ENCODE peak calls at places on chromosomes 6 and 20, in four cellular contexts. One of them, this sample, is unnamed.

GRCh38 chr20:50694379-50695143 is 3.2 kb upstream of the RIPOR3 start:
- DNase-seq in K562: no peak
- DNase-seq in HepG2: peak
- DNase-seq in H1: no peak
- DNase-seq in this sample: no peak

GRCh38 chr20:51162015-51162414 is 139.1 kb upstream of the KCNG1 start:
- DNase-seq in K562: no peak
- DNase-seq in HepG2: no peak
- DNase-seq in H1: no peak
- DNase-seq in this sample: no peak

GRCh38 chr6:75115501-75115900 is 90.4 kb downstream of the COL12A1 start:
- DNase-seq in K562: no peak
- DNase-seq in HepG2: no peak
- DNase-seq in H1: no peak
- DNase-seq in this sample: no peak

GRCh38 chr6:22250486-22250885 is 46.4 kb downstream of the PRL start:
- DNase-seq in K562: no peak
- DNase-seq in HepG2: no peak
- DNase-seq in H1: peak
- DNase-seq in this sample: no peak

GRCh38 chr6:121479486-121480098 is 44.1 kb downstream of the GJA1 start:
- DNase-seq in K562: no peak
- DNase-seq in HepG2: no peak
- DNase-seq in H1: no peak
- DNase-seq in this sample: no peak

GRCh38 chr6:47919875-47920274 is 138.0 kb downstream of the OPN5 start:
- DNase-seq in K562: no peak
- DNase-seq in HepG2: no peak
- DNase-seq in H1: no peak
- DNase-seq in this sample: no peak

GRCh38 chr6:150024646-150025155 is 631 bp downstream of the RAET1L start:
- DNase-seq in K562: no peak
- DNase-seq in HepG2: no peak
- DNase-seq in H1: no peak
- DNase-seq in this sample: no peak

GRCh38 chr20:58718121-58718563 is 25.5 kb downstream of the NPEPL1 start:
- DNase-seq in K562: no peak
- DNase-seq in HepG2: no peak
- DNase-seq in H1: no peak
- DNase-seq in this sample: no peak

GRCh38 chr6:67877288-67877687 is 757.8 kb upstream of the ADGRB3 start:
- DNase-seq in K562: no peak
- DNase-seq in HepG2: no peak
- DNase-seq in H1: no peak
- DNase-seq in this sample: no peak

GRCh38 chr6:47144306-47144705 is 102.2 kb upstream of the ADGRF1 start:
- DNase-seq in K562: no peak
- DNase-seq in HepG2: no peak
- DNase-seq in H1: no peak
- DNase-seq in this sample: no peak

GRCh38 chr20:1943267-1944002 is 48.2 kb downstream of the SIRPA start:
- DNase-seq in K562: no peak
- DNase-seq in HepG2: peak
- DNase-seq in H1: no peak
- DNase-seq in this sample: no peak

DNA sequence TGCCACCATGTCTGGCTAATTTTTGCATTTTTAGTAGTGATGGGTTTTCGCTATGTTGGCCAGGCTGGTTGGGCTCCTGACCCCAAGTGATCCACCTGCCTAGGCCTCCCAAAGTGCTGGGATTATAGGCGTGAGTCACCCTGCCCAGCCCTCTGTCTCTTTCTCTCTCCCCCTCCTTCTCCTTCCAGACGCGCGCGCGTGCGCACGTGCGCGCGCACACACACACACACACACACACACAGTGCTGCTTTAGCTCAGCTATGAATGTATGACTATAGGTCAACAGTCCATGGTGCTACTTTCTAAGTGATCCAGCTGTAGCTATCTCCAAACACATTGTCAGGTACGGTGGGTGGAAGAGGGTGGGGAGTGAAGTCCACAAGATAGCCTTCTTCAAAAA is 449.5 kb downstream of the PHF3 start:
- DNase-seq in K562: no peak
- DNase-seq in HepG2: no peak
- DNase-seq in H1: no peak
- DNase-seq in this sample: no peak
- TF ChIP-seq CREB1 in K562: no peak
- TF ChIP-seq CREB1 in HepG2: no peak
- TF ChIP-seq CREB1 in H1: no peak
- TF ChIP-seq CREB1 in this sample: no peak

DNA sequence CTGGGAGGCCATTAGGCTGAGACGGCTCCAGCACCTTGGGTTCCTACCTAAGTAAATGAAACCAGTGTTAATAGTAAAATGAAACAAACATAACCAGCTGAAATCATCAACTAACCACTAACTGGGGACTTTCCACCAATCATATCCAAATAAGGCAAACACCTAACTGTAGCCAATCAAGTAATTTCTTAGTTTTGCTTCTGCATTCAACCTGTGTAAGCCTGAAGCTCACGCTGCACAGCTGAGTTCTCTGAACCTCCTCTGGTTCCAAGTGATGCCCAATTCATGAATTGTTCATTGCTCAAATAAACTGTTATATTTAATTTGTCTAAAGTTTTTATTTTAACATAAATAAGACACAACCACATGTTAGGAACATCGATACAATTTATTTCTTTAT is 22.5 kb downstream of the KLHL32 start:
- DNase-seq in K562: no peak
- DNase-seq in HepG2: no peak
- DNase-seq in H1: no peak
- DNase-seq in this sample: peak
- TF ChIP-seq KDM1A in K562: no peak
- TF ChIP-seq KDM1A in HepG2: no peak
- TF ChIP-seq KDM1A in H1: no peak
- TF ChIP-seq KDM1A in this sample: no peak

GRCh38 chr20:48120120-48120519 is 334.8 kb upstream of the SULF2 start:
- DNase-seq in K562: no peak
- DNase-seq in HepG2: no peak
- DNase-seq in H1: no peak
- DNase-seq in this sample: no peak

GRCh38 chr20:48115511-48115910 is 330.2 kb upstream of the SULF2 start:
- DNase-seq in K562: no peak
- DNase-seq in HepG2: no peak
- DNase-seq in H1: no peak
- DNase-seq in this sample: no peak
- TF ChIP-seq CREB1 in K562: no peak
- TF ChIP-seq CREB1 in HepG2: no peak
- TF ChIP-seq CREB1 in H1: no peak
- TF ChIP-seq CREB1 in this sample: no peak

GRCh38 chr6:9155836-9156235 is 720.5 kb upstream of the SLC35B3 start:
- DNase-seq in K562: no peak
- DNase-seq in HepG2: no peak
- DNase-seq in H1: no peak
- DNase-seq in this sample: no peak

GRCh38 chr6:9161731-9162130 is 726.4 kb upstream of the SLC35B3 start:
- DNase-seq in K562: no peak
- DNase-seq in HepG2: no peak
- DNase-seq in H1: no peak
- DNase-seq in this sample: no peak

DNA sequence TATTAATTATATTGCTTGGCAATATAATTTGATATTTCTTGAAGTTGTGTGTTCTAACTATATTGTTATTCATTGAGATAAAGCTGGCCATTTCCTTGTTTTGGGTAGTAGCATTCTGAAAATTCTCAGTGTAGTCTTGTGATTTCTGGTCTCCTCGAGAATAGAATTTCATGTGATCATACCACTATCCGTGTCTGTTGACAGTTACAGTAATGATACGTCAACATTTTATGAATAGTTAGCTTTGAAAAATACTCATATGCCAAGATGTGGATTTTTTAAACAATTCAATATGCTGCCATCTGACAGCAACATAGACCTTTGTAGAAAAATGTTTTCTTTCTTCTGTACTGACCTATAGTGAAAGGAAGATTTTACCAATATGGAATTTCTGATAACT is 723.7 kb upstream of the SLC35B3 start:
- DNase-seq in K562: no peak
- DNase-seq in HepG2: no peak
- DNase-seq in H1: no peak
- DNase-seq in this sample: no peak
- TF ChIP-seq KDM1A in K562: no peak
- TF ChIP-seq KDM1A in HepG2: no peak
- TF ChIP-seq KDM1A in H1: no peak
- TF ChIP-seq KDM1A in this sample: no peak

DNA sequence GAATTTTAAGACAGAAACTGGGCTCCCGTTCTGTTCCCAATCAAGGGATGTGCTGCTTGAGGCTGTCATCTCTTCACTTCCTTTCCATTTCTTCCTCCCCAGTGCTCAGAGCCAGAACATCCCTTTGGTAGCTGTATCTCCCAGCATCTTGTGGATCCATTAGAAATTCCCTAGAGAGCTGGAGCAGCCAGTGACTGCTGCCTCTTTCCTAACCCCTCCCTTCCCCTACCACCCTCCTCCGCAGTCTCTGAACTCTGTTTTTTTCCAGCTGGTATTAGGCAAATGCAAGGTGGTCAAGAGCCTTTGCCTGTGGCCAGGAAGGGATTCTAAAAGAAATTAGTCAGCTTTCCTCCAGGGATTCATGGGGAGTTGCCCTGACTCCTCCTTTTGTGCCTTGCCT is 208.0 kb downstream of the EYA2 start:
- DNase-seq in K562: no peak
- DNase-seq in HepG2: no peak
- DNase-seq in H1: no peak
- DNase-seq in this sample: no peak
- TF ChIP-seq CREB1 in K562: no peak
- TF ChIP-seq CREB1 in HepG2: no peak
- TF ChIP-seq CREB1 in H1: no peak
- TF ChIP-seq CREB1 in this sample: no peak

DNA sequence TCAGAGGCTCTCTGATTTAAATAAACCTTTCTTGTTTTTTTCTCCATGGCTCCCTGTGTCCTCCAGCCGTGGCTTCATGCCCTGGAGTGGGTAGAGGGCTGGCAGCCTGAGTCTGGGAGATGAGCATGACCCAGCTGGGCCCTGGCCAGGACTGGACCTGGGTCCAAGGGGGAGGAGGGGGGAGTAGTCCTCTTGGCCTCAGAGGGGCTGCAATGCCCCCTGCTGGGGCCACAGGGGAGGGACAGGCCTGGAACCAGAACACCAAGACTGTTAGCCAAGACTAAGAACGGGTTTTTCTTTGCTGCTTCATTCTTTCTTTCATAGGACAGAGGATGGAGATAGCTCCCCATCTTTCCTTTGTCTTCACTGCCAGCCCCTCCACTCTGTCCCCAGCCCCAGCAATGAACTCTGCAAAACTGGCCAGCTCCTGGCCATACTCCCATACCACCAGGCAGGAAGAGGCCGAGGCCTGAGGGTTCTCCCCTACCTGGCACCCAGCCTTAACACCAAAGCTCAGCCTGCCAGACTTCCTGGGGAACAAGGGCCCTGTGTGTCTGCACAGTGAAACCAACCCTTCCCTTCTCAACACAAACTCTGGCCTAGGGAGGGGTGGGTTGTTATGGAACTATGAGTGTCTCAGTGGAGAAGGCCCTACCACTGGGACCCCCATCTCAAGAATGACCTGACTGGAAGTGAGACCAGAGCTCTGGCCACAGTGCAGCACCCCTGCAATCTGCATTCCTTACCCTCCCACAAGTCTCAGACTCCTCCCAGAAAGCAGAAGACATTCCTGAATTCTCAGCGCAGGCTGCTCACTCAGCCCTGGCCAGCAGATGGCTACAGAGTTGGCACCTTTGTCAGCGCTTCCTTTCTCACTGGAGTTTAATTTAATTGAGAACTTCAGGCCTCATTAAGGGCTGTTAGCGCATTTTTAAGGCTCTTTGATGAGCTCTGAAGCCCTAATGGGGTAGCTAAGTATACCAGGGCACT is 11.0 kb downstream of the SLC29A1 start:
- DNase-seq in K562: peak
- DNase-seq in HepG2: peak
- DNase-seq in H1: no peak
- DNase-seq in this sample: no peak
- TF ChIP-seq KDM1A in K562: no peak
- TF ChIP-seq KDM1A in HepG2: no peak
- TF ChIP-seq KDM1A in H1: no peak
- TF ChIP-seq KDM1A in this sample: no peak